ENCODE peak calls at places on chromosomes 16 and 17, in ten cellular contexts. Z is pancreas; N is esophagus squamous epithelium; B is body of pancreas; R is aorta; O is CD8-positive, alpha-beta memory T cell; T is caudate nucleus; Y is gastrocnemius medialis; S is HepG2; A is CD4-positive, alpha-beta T cell. X is an unnamed sample.

GRCh38 chr17:81859906-81860755 is at the start of gene P4HB:
- DNase-seq in S (no peak), O (no peak), T (no peak), Y (no peak), A (no peak), R (no peak), N (no peak), Z (peak; percentile 98), B (no peak), X (no peak)

GRCh38 chr16:89096768-89097527 is 3.3 kb downstream of the ACSF3 start:
- DNase-seq in B (no peak), Y (no peak), Z (no peak), R (no peak), S (no peak), O (peak; percentile 30), N (no peak), A (peak; percentile 44), T (no peak), X (no peak)

GRCh38 chr17:44467108-44467507 is 36.1 kb downstream of the GPATCH8 start:
- DNase-seq in B (no peak), S (no peak), O (no peak), A (no peak), R (no peak), N (no peak), T (no peak), Y (no peak), Z (no peak), X (no peak)

GRCh38 chr17:73468221-73468620 is 156.4 kb upstream of the CDC42EP4 start:
- DNase-seq in N (no peak), Z (no peak), A (no peak), R (no peak), B (no peak), O (no peak), S (no peak), Y (no peak), T (no peak), X (no peak)

GRCh38 chr16:3038896-3039295 is 2.2 kb upstream of the BICDL2 start:
- DNase-seq in S (no peak), Y (no peak), A (no peak), N (no peak), O (no peak), T (no peak), R (no peak), Z (no peak), B (no peak), X (no peak)

GRCh38 chr17:68731465-68731864 is 130.3 kb upstream of the FAM20A start:
- DNase-seq in T (no peak), B (no peak), S (no peak), Y (no peak), Z (no peak), O (no peak), N (no peak), R (no peak), A (no peak), X (no peak)

GRCh38 chr17:44688675-44689491 is 693 bp downstream of the CCDC43 start:
- DNase-seq in A (no peak), Y (no peak), T (no peak), O (no peak), S (peak; percentile 22), N (no peak), R (no peak), B (no peak), Z (no peak), X (no peak)

GRCh38 chr17:69928586-69928985 is 146.4 kb upstream of the KCNJ16 start:
- DNase-seq in O (no peak), N (no peak), A (no peak), B (peak; percentile 7), Y (no peak), T (no peak), S (no peak), R (no peak), Z (no peak), X (no peak)

GRCh38 chr16:84927621-84928591 is 83.4 kb downstream of the ZDHHC7 start:
- DNase-seq in A (no peak), R (peak; percentile 57), T (no peak), N (no peak), S (no peak), Z (no peak), Y (no peak), B (no peak), O (no peak), X (no peak)

GRCh38 chr16:84926462-84926861 is 84.9 kb downstream of the ZDHHC7 start:
- DNase-seq in B (no peak), A (no peak), O (no peak), S (no peak), N (no peak), Y (no peak), T (no peak), Z (no peak), R (no peak), X (no peak)

GRCh38 chr16:84925092-84925772 is 86.1 kb downstream of the ZDHHC7 start:
- DNase-seq in O (peak; percentile 46), R (peak; percentile 75), T (peak; percentile 9), A (peak; percentile 64), N (no peak), Y (peak; percentile 55), Z (peak; percentile 81), S (peak; percentile 53), B (peak; percentile 55), X (peak; percentile 37)

GRCh38 chr16:84924339-84925091 is 86.8 kb downstream of the ZDHHC7 start:
- DNase-seq in Y (peak; percentile 74), R (peak; percentile 55), B (peak; percentile 38), S (peak; percentile 64), A (no peak), Z (no peak), N (no peak), O (no peak), T (no peak), X (no peak)

DNA sequence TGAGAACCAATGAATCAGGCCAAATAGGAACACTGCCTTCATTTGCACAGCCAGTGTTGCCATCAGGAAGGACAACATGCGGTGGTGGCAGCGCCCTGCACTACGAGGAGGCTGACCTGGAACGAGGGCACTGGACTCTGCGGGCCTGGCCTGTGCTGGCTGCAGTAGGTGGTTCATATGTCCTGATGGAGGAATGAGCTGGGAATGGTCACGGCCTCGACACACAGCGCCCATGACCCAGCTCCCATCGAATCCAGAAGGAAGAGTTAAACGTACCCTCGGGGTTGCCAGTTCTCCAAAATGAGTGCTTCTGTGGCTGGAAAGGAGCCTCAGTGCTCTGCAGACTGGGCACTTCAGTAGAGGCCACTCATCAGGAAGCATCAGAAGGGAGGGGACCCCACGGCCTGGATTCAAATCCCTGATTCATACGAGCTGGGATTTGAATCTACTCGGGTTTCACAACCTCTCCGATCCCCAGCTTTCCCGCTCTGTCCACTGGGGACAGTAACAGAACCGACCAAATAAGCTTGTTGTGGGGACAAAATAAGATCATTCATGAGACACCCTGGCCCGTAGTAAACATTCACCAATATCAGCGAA is 85.5 kb downstream of the ZDHHC7 start:
- DNase-seq in T (no peak), O (no peak), Y (peak; percentile 44), S (no peak), R (no peak), B (no peak), A (no peak), N (no peak), Z (no peak), X (no peak)
- H3K27ac ChIP-seq in T (no peak overlapping the region), O (no peak overlapping the region), Y (peak overlapping the region; percentile 52), S (no peak overlapping the region), R (no peak overlapping the region), B (no peak overlapping the region), A (no peak overlapping the region), N (peak overlapping the region; percentile 48), Z (no peak overlapping the region), X (no peak overlapping the region)

DNA sequence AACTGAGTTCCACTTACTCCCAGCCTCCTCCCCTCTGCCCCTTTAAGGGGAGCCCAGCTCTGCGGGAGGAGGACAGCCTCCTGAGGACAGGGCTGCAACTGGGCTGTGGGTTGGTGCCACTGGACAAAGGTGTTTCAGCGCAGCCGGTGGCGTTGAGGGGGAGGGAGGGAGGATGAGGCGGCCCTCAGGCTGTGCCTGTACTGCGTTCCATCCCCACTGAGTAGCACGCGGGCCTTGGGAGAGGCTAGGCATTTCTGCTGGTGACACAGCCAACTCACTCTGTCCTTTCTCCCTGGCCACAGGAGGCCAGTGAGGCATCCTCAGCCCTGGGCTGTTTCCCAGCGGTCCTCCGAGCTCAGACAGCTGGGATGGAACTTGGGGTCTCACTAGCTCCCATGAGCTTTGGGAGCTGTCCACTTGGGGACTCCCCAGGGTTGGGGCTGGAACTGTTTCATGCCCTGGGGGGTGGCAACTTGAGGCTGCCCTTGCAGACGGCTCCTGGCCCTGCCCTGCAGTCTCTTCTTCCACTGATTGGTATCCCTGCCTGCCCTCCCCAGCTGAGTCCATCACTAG is 70.5 kb downstream of the MPRIP start:
- DNase-seq in O (no peak), Y (no peak), N (no peak), A (no peak), S (no peak), T (no peak), R (no peak), Z (no peak), B (no peak), X (no peak)
- H3K27ac ChIP-seq in O (no peak overlapping the region), Y (peak overlapping the region; percentile 72), N (no peak overlapping the region), A (no peak overlapping the region), S (no peak overlapping the region), T (no peak overlapping the region), R (no peak overlapping the region), Z (no peak overlapping the region), B (no peak overlapping the region), X (no peak overlapping the region)

GRCh38 chr17:4246674-4247073 is 17.1 kb downstream of the ANKFY1 start:
- DNase-seq in R (no peak), T (no peak), S (no peak), N (no peak), A (no peak), Y (no peak), O (no peak), Z (no peak), B (no peak), X (no peak)

GRCh38 chr17:4235372-4236279 is 28.2 kb downstream of the ANKFY1 start:
- DNase-seq in B (no peak), N (no peak), S (no peak), Z (no peak), R (no peak), Y (peak; percentile 56), A (no peak), T (no peak), O (no peak), X (no peak)

GRCh38 chr17:4247361-4247980 is 16.3 kb downstream of the ANKFY1 start:
- DNase-seq in Z (no peak), A (no peak), R (no peak), T (no peak), Y (no peak), N (no peak), B (no peak), O (no peak), S (no peak), X (no peak)

GRCh38 chr17:4236456-4236855 is 27.3 kb downstream of the ANKFY1 start:
- DNase-seq in A (no peak), R (no peak), T (no peak), N (no peak), Y (no peak), B (no peak), Z (no peak), O (no peak), S (no peak), X (no peak)

DNA sequence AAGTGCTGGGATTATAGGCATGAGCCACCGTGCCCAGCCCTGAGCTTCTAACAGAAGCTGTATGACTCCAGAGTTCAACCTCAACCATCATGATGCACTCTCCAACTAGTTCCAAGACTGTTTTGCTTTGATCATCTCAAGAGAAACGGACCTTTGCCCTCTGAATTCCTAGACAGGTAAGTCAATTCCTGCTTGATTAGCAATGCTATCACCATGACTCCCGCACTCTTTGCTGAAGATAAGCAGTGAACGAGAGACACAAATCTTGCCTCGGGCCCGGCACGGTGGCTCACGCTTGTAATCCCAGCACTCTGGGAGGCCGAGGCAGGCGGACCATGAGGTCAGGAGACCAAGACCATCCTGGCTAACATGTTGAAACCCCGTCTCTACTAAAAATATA is 22.2 kb downstream of the ANKFY1 start:
- DNase-seq in T (no peak), N (no peak), R (no peak), O (no peak), Y (no peak), S (no peak), A (no peak), Z (no peak), B (no peak), X (no peak)
- H3K27ac ChIP-seq in T (no peak overlapping the region), N (no peak overlapping the region), R (no peak overlapping the region), O (no peak overlapping the region), Y (no peak overlapping the region), S (no peak overlapping the region), A (no peak overlapping the region), Z (no peak overlapping the region), B (no peak overlapping the region), X (no peak overlapping the region)

DNA sequence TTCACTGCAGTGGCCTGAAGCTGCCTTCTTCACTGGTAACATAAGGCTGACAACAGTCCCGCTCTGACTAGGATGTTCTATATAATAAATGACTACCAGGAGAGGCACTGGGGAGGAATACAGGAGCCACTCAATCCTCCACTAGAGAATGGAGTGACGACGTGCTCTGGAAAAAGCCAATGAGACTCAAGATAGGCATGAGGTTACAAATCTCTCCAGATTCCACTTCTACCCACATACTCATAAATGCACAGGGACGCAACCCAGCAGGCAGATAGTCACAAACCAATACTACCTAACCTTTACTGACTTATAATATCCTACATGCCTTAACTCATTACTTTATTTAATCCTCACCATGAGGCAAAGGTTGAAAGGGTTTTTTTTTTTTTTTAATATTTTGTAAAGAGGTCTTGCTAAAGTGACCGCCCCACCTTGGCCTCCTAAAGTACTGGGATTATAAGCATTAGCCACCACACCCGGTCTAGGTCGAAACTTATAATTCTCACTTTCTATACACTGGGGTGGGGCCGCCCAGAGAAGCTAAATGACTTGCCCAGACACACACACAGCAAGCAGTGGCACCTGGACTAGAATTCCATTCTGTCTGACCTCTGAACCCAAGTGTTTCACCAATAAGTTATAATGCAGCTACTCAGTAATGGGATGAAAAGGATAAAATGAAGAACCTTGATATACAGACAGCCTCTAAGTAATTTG is 33.7 kb downstream of the TOM1L2 start:
- DNase-seq in A (no peak), Y (no peak), B (no peak), S (no peak), T (no peak), R (no peak), Z (no peak), N (no peak), O (no peak), X (no peak)
- H3K27ac ChIP-seq in A (no peak overlapping the region), Y (no peak overlapping the region), B (no peak overlapping the region), S (no peak overlapping the region), T (peak overlapping the region; percentile 48), R (no peak overlapping the region), Z (no peak overlapping the region), N (peak overlapping the region; percentile 88), O (no peak overlapping the region), X (no peak overlapping the region)

X was measured in substantia nigra.